ENCODE peak calls at places on chromosomes 3 and 15, in nine cellular contexts. One of them, this sample, is unnamed.

GRCh38 chr3:13346481-13347389 is 73.4 kb downstream of the NUP210 start:
- DNase-seq in stomach: peak
- DNase-seq in iPS-NIHi11: peak
- DNase-seq in stimulated activated effector memory CD8-positive, alpha-beta T cell treated with anti-CD3 and anti-CD28 coated beads, Interleukin-12 subunit alpha, Interleukin-12 subunit beta, amount 100 ng/mL, for 72 hours: peak
- DNase-seq in epithelial cell of prostate: no peak
- DNase-seq in C1 segment of cervical spinal cord: no peak
- DNase-seq in Calu3: no peak
- DNase-seq in activated CD8-positive, alpha-beta T cell treated with anti-CD3 and anti-CD28 coated beads, Interleukin-2, amount 10 ng/mL, durations not matched to agents 7 days and 5 days: peak
- DNase-seq in activated CD8-positive, alpha-beta memory T cell treated with anti-CD3 and anti-CD28 coated beads for 4 hours: peak
- DNase-seq in this sample: peak

GRCh38 chr15:35450492-35450891 is 95.5 kb downstream of the DPH6 start:
- DNase-seq in stomach: no peak
- DNase-seq in iPS-NIHi11: no peak
- DNase-seq in stimulated activated effector memory CD8-positive, alpha-beta T cell treated with anti-CD3 and anti-CD28 coated beads, Interleukin-12 subunit alpha, Interleukin-12 subunit beta, amount 100 ng/mL, for 72 hours: no peak
- DNase-seq in epithelial cell of prostate: peak
- DNase-seq in C1 segment of cervical spinal cord: no peak
- DNase-seq in Calu3: no peak
- DNase-seq in activated CD8-positive, alpha-beta T cell treated with anti-CD3 and anti-CD28 coated beads, Interleukin-2, amount 10 ng/mL, durations not matched to agents 7 days and 5 days: no peak
- DNase-seq in activated CD8-positive, alpha-beta memory T cell treated with anti-CD3 and anti-CD28 coated beads for 4 hours: no peak
- DNase-seq in this sample: no peak

GRCh38 chr3:17642474-17642873 is 100.0 kb downstream of the TBC1D5 start:
- DNase-seq in stomach: no peak
- DNase-seq in iPS-NIHi11: no peak
- DNase-seq in stimulated activated effector memory CD8-positive, alpha-beta T cell treated with anti-CD3 and anti-CD28 coated beads, Interleukin-12 subunit alpha, Interleukin-12 subunit beta, amount 100 ng/mL, for 72 hours: no peak
- DNase-seq in epithelial cell of prostate: no peak
- DNase-seq in C1 segment of cervical spinal cord: no peak
- DNase-seq in Calu3: no peak
- DNase-seq in activated CD8-positive, alpha-beta T cell treated with anti-CD3 and anti-CD28 coated beads, Interleukin-2, amount 10 ng/mL, durations not matched to agents 7 days and 5 days: no peak
- DNase-seq in activated CD8-positive, alpha-beta memory T cell treated with anti-CD3 and anti-CD28 coated beads for 4 hours: no peak
- DNase-seq in this sample: no peak

GRCh38 chr3:184685646-184686045 is 26.2 kb downstream of the MAGEF1 start:
- DNase-seq in stomach: no peak
- DNase-seq in iPS-NIHi11: peak
- DNase-seq in stimulated activated effector memory CD8-positive, alpha-beta T cell treated with anti-CD3 and anti-CD28 coated beads, Interleukin-12 subunit alpha, Interleukin-12 subunit beta, amount 100 ng/mL, for 72 hours: no peak
- DNase-seq in epithelial cell of prostate: no peak
- DNase-seq in C1 segment of cervical spinal cord: no peak
- DNase-seq in Calu3: no peak
- DNase-seq in activated CD8-positive, alpha-beta T cell treated with anti-CD3 and anti-CD28 coated beads, Interleukin-2, amount 10 ng/mL, durations not matched to agents 7 days and 5 days: no peak
- DNase-seq in activated CD8-positive, alpha-beta memory T cell treated with anti-CD3 and anti-CD28 coated beads for 4 hours: no peak
- DNase-seq in this sample: no peak

GRCh38 chr3:21310176-21310575 is 440.8 kb downstream of the ZNF385D start:
- DNase-seq in stomach: no peak
- DNase-seq in iPS-NIHi11: no peak
- DNase-seq in stimulated activated effector memory CD8-positive, alpha-beta T cell treated with anti-CD3 and anti-CD28 coated beads, Interleukin-12 subunit alpha, Interleukin-12 subunit beta, amount 100 ng/mL, for 72 hours: no peak
- DNase-seq in epithelial cell of prostate: no peak
- DNase-seq in C1 segment of cervical spinal cord: no peak
- DNase-seq in Calu3: no peak
- DNase-seq in activated CD8-positive, alpha-beta T cell treated with anti-CD3 and anti-CD28 coated beads, Interleukin-2, amount 10 ng/mL, durations not matched to agents 7 days and 5 days: no peak
- DNase-seq in activated CD8-positive, alpha-beta memory T cell treated with anti-CD3 and anti-CD28 coated beads for 4 hours: no peak
- DNase-seq in this sample: no peak

GRCh38 chr3:25432191-25432720 is 4.2 kb downstream of the RARB start:
- DNase-seq in stomach: no peak
- DNase-seq in iPS-NIHi11: no peak
- DNase-seq in stimulated activated effector memory CD8-positive, alpha-beta T cell treated with anti-CD3 and anti-CD28 coated beads, Interleukin-12 subunit alpha, Interleukin-12 subunit beta, amount 100 ng/mL, for 72 hours: no peak
- DNase-seq in epithelial cell of prostate: no peak
- DNase-seq in C1 segment of cervical spinal cord: no peak
- DNase-seq in Calu3: no peak
- DNase-seq in activated CD8-positive, alpha-beta T cell treated with anti-CD3 and anti-CD28 coated beads, Interleukin-2, amount 10 ng/mL, durations not matched to agents 7 days and 5 days: no peak
- DNase-seq in activated CD8-positive, alpha-beta memory T cell treated with anti-CD3 and anti-CD28 coated beads for 4 hours: no peak
- DNase-seq in this sample: no peak

GRCh38 chr3:53775018-53775417 is 71.2 kb downstream of the CHDH start:
- DNase-seq in stomach: no peak
- DNase-seq in iPS-NIHi11: no peak
- DNase-seq in stimulated activated effector memory CD8-positive, alpha-beta T cell treated with anti-CD3 and anti-CD28 coated beads, Interleukin-12 subunit alpha, Interleukin-12 subunit beta, amount 100 ng/mL, for 72 hours: no peak
- DNase-seq in epithelial cell of prostate: no peak
- DNase-seq in C1 segment of cervical spinal cord: no peak
- DNase-seq in Calu3: no peak
- DNase-seq in activated CD8-positive, alpha-beta T cell treated with anti-CD3 and anti-CD28 coated beads, Interleukin-2, amount 10 ng/mL, durations not matched to agents 7 days and 5 days: no peak
- DNase-seq in activated CD8-positive, alpha-beta memory T cell treated with anti-CD3 and anti-CD28 coated beads for 4 hours: no peak
- DNase-seq in this sample: no peak

GRCh38 chr15:69279636-69280035 is 19.1 kb upstream of the PAQR5 start:
- DNase-seq in stomach: no peak
- DNase-seq in iPS-NIHi11: no peak
- DNase-seq in stimulated activated effector memory CD8-positive, alpha-beta T cell treated with anti-CD3 and anti-CD28 coated beads, Interleukin-12 subunit alpha, Interleukin-12 subunit beta, amount 100 ng/mL, for 72 hours: no peak
- DNase-seq in epithelial cell of prostate: no peak
- DNase-seq in C1 segment of cervical spinal cord: no peak
- DNase-seq in Calu3: no peak
- DNase-seq in activated CD8-positive, alpha-beta T cell treated with anti-CD3 and anti-CD28 coated beads, Interleukin-2, amount 10 ng/mL, durations not matched to agents 7 days and 5 days: no peak
- DNase-seq in activated CD8-positive, alpha-beta memory T cell treated with anti-CD3 and anti-CD28 coated beads for 4 hours: no peak
- DNase-seq in this sample: no peak

GRCh38 chr15:59138243-59138642 is 33.3 kb downstream of the CCNB2 start:
- DNase-seq in stomach: peak
- DNase-seq in iPS-NIHi11: peak
- DNase-seq in stimulated activated effector memory CD8-positive, alpha-beta T cell treated with anti-CD3 and anti-CD28 coated beads, Interleukin-12 subunit alpha, Interleukin-12 subunit beta, amount 100 ng/mL, for 72 hours: peak
- DNase-seq in epithelial cell of prostate: no peak
- DNase-seq in C1 segment of cervical spinal cord: no peak
- DNase-seq in Calu3: peak
- DNase-seq in activated CD8-positive, alpha-beta T cell treated with anti-CD3 and anti-CD28 coated beads, Interleukin-2, amount 10 ng/mL, durations not matched to agents 7 days and 5 days: peak
- DNase-seq in activated CD8-positive, alpha-beta memory T cell treated with anti-CD3 and anti-CD28 coated beads for 4 hours: peak
- DNase-seq in this sample: peak

GRCh38 chr15:20358781-20359414 is 182.7 kb downstream of the GOLGA6L6 start:
- DNase-seq in stomach: no peak
- DNase-seq in iPS-NIHi11: no peak
- DNase-seq in stimulated activated effector memory CD8-positive, alpha-beta T cell treated with anti-CD3 and anti-CD28 coated beads, Interleukin-12 subunit alpha, Interleukin-12 subunit beta, amount 100 ng/mL, for 72 hours: no peak
- DNase-seq in epithelial cell of prostate: no peak
- DNase-seq in C1 segment of cervical spinal cord: no peak
- DNase-seq in Calu3: no peak
- DNase-seq in activated CD8-positive, alpha-beta T cell treated with anti-CD3 and anti-CD28 coated beads, Interleukin-2, amount 10 ng/mL, durations not matched to agents 7 days and 5 days: no peak
- DNase-seq in activated CD8-positive, alpha-beta memory T cell treated with anti-CD3 and anti-CD28 coated beads for 4 hours: no peak
- DNase-seq in this sample: no peak

GRCh38 chr15:66498501-66499386 is 1.2 kb upstream of the SNAPC5 start:
- DNase-seq in stomach: no peak
- DNase-seq in iPS-NIHi11: no peak
- DNase-seq in stimulated activated effector memory CD8-positive, alpha-beta T cell treated with anti-CD3 and anti-CD28 coated beads, Interleukin-12 subunit alpha, Interleukin-12 subunit beta, amount 100 ng/mL, for 72 hours: no peak
- DNase-seq in epithelial cell of prostate: no peak
- DNase-seq in C1 segment of cervical spinal cord: no peak
- DNase-seq in Calu3: no peak
- DNase-seq in activated CD8-positive, alpha-beta T cell treated with anti-CD3 and anti-CD28 coated beads, Interleukin-2, amount 10 ng/mL, durations not matched to agents 7 days and 5 days: peak
- DNase-seq in activated CD8-positive, alpha-beta memory T cell treated with anti-CD3 and anti-CD28 coated beads for 4 hours: no peak
- DNase-seq in this sample: no peak

GRCh38 chr15:53644681-53645080 is 114.8 kb downstream of the WDR72 start:
- DNase-seq in stomach: no peak
- DNase-seq in iPS-NIHi11: peak
- DNase-seq in stimulated activated effector memory CD8-positive, alpha-beta T cell treated with anti-CD3 and anti-CD28 coated beads, Interleukin-12 subunit alpha, Interleukin-12 subunit beta, amount 100 ng/mL, for 72 hours: no peak
- DNase-seq in epithelial cell of prostate: no peak
- DNase-seq in C1 segment of cervical spinal cord: no peak
- DNase-seq in Calu3: no peak
- DNase-seq in activated CD8-positive, alpha-beta T cell treated with anti-CD3 and anti-CD28 coated beads, Interleukin-2, amount 10 ng/mL, durations not matched to agents 7 days and 5 days: no peak
- DNase-seq in activated CD8-positive, alpha-beta memory T cell treated with anti-CD3 and anti-CD28 coated beads for 4 hours: no peak
- DNase-seq in this sample: no peak

GRCh38 chr3:196215493-196215892 is 841 bp upstream of the SLC51A start:
- DNase-seq in stomach: no peak
- DNase-seq in iPS-NIHi11: no peak
- DNase-seq in stimulated activated effector memory CD8-positive, alpha-beta T cell treated with anti-CD3 and anti-CD28 coated beads, Interleukin-12 subunit alpha, Interleukin-12 subunit beta, amount 100 ng/mL, for 72 hours: no peak
- DNase-seq in epithelial cell of prostate: no peak
- DNase-seq in C1 segment of cervical spinal cord: no peak
- DNase-seq in Calu3: no peak
- DNase-seq in activated CD8-positive, alpha-beta T cell treated with anti-CD3 and anti-CD28 coated beads, Interleukin-2, amount 10 ng/mL, durations not matched to agents 7 days and 5 days: no peak
- DNase-seq in activated CD8-positive, alpha-beta memory T cell treated with anti-CD3 and anti-CD28 coated beads for 4 hours: no peak
- DNase-seq in this sample: no peak

GRCh38 chr15:66378814-66379430 is 7.8 kb upstream of the MAP2K1 start:
- DNase-seq in stomach: no peak
- DNase-seq in iPS-NIHi11: no peak
- DNase-seq in stimulated activated effector memory CD8-positive, alpha-beta T cell treated with anti-CD3 and anti-CD28 coated beads, Interleukin-12 subunit alpha, Interleukin-12 subunit beta, amount 100 ng/mL, for 72 hours: no peak
- DNase-seq in epithelial cell of prostate: no peak
- DNase-seq in C1 segment of cervical spinal cord: no peak
- DNase-seq in Calu3: no peak
- DNase-seq in activated CD8-positive, alpha-beta T cell treated with anti-CD3 and anti-CD28 coated beads, Interleukin-2, amount 10 ng/mL, durations not matched to agents 7 days and 5 days: no peak
- DNase-seq in activated CD8-positive, alpha-beta memory T cell treated with anti-CD3 and anti-CD28 coated beads for 4 hours: no peak
- DNase-seq in this sample: no peak

GRCh38 chr15:36579792-36580431 is 486 bp downstream of the CDIN1 start:
- DNase-seq in stomach: peak
- DNase-seq in iPS-NIHi11: no peak
- DNase-seq in stimulated activated effector memory CD8-positive, alpha-beta T cell treated with anti-CD3 and anti-CD28 coated beads, Interleukin-12 subunit alpha, Interleukin-12 subunit beta, amount 100 ng/mL, for 72 hours: no peak
- DNase-seq in epithelial cell of prostate: no peak
- DNase-seq in C1 segment of cervical spinal cord: no peak
- DNase-seq in Calu3: no peak
- DNase-seq in activated CD8-positive, alpha-beta T cell treated with anti-CD3 and anti-CD28 coated beads, Interleukin-2, amount 10 ng/mL, durations not matched to agents 7 days and 5 days: peak
- DNase-seq in activated CD8-positive, alpha-beta memory T cell treated with anti-CD3 and anti-CD28 coated beads for 4 hours: no peak
- DNase-seq in this sample: no peak

GRCh38 chr15:65004993-65005392 is 15.3 kb upstream of the SPG21 start:
- DNase-seq in stomach: no peak
- DNase-seq in iPS-NIHi11: no peak
- DNase-seq in stimulated activated effector memory CD8-positive, alpha-beta T cell treated with anti-CD3 and anti-CD28 coated beads, Interleukin-12 subunit alpha, Interleukin-12 subunit beta, amount 100 ng/mL, for 72 hours: no peak
- DNase-seq in epithelial cell of prostate: no peak
- DNase-seq in C1 segment of cervical spinal cord: no peak
- DNase-seq in Calu3: no peak
- DNase-seq in activated CD8-positive, alpha-beta T cell treated with anti-CD3 and anti-CD28 coated beads, Interleukin-2, amount 10 ng/mL, durations not matched to agents 7 days and 5 days: no peak
- DNase-seq in activated CD8-positive, alpha-beta memory T cell treated with anti-CD3 and anti-CD28 coated beads for 4 hours: no peak
- DNase-seq in this sample: no peak

GRCh38 chr15:31803388-31803884 is 226.9 kb upstream of the CHRNA7 start:
- DNase-seq in stomach: no peak
- DNase-seq in iPS-NIHi11: no peak
- DNase-seq in stimulated activated effector memory CD8-positive, alpha-beta T cell treated with anti-CD3 and anti-CD28 coated beads, Interleukin-12 subunit alpha, Interleukin-12 subunit beta, amount 100 ng/mL, for 72 hours: no peak
- DNase-seq in epithelial cell of prostate: no peak
- DNase-seq in C1 segment of cervical spinal cord: no peak
- DNase-seq in Calu3: no peak
- DNase-seq in activated CD8-positive, alpha-beta T cell treated with anti-CD3 and anti-CD28 coated beads, Interleukin-2, amount 10 ng/mL, durations not matched to agents 7 days and 5 days: no peak
- DNase-seq in activated CD8-positive, alpha-beta memory T cell treated with anti-CD3 and anti-CD28 coated beads for 4 hours: no peak
- DNase-seq in this sample: no peak

GRCh38 chr15:31278056-31278445 is 48.6 kb upstream of the KLF13 start:
- DNase-seq in stomach: peak
- DNase-seq in iPS-NIHi11: no peak
- DNase-seq in stimulated activated effector memory CD8-positive, alpha-beta T cell treated with anti-CD3 and anti-CD28 coated beads, Interleukin-12 subunit alpha, Interleukin-12 subunit beta, amount 100 ng/mL, for 72 hours: peak
- DNase-seq in epithelial cell of prostate: no peak
- DNase-seq in C1 segment of cervical spinal cord: no peak
- DNase-seq in Calu3: no peak
- DNase-seq in activated CD8-positive, alpha-beta T cell treated with anti-CD3 and anti-CD28 coated beads, Interleukin-2, amount 10 ng/mL, durations not matched to agents 7 days and 5 days: peak
- DNase-seq in activated CD8-positive, alpha-beta memory T cell treated with anti-CD3 and anti-CD28 coated beads for 4 hours: no peak
- DNase-seq in this sample: peak

GRCh38 chr15:55319537-55320325 is 709 bp downstream of the PIGB start:
- DNase-seq in stomach: peak
- DNase-seq in iPS-NIHi11: no peak
- DNase-seq in stimulated activated effector memory CD8-positive, alpha-beta T cell treated with anti-CD3 and anti-CD28 coated beads, Interleukin-12 subunit alpha, Interleukin-12 subunit beta, amount 100 ng/mL, for 72 hours: no peak
- DNase-seq in epithelial cell of prostate: no peak
- DNase-seq in C1 segment of cervical spinal cord: no peak
- DNase-seq in Calu3: no peak
- DNase-seq in activated CD8-positive, alpha-beta T cell treated with anti-CD3 and anti-CD28 coated beads, Interleukin-2, amount 10 ng/mL, durations not matched to agents 7 days and 5 days: peak
- DNase-seq in activated CD8-positive, alpha-beta memory T cell treated with anti-CD3 and anti-CD28 coated beads for 4 hours: no peak
- DNase-seq in this sample: no peak

GRCh38 chr15:99017322-99017701 is 9.7 kb upstream of the PGPEP1L start:
- DNase-seq in stomach: no peak
- DNase-seq in iPS-NIHi11: no peak
- DNase-seq in stimulated activated effector memory CD8-positive, alpha-beta T cell treated with anti-CD3 and anti-CD28 coated beads, Interleukin-12 subunit alpha, Interleukin-12 subunit beta, amount 100 ng/mL, for 72 hours: no peak
- DNase-seq in epithelial cell of prostate: no peak
- DNase-seq in C1 segment of cervical spinal cord: no peak
- DNase-seq in Calu3: no peak
- DNase-seq in activated CD8-positive, alpha-beta T cell treated with anti-CD3 and anti-CD28 coated beads, Interleukin-2, amount 10 ng/mL, durations not matched to agents 7 days and 5 days: no peak
- DNase-seq in activated CD8-positive, alpha-beta memory T cell treated with anti-CD3 and anti-CD28 coated beads for 4 hours: no peak
- DNase-seq in this sample: no peak

GRCh38 chr15:50506121-50506520 is 40.3 kb downstream of the USP50 start:
- DNase-seq in stomach: no peak
- DNase-seq in iPS-NIHi11: peak
- DNase-seq in stimulated activated effector memory CD8-positive, alpha-beta T cell treated with anti-CD3 and anti-CD28 coated beads, Interleukin-12 subunit alpha, Interleukin-12 subunit beta, amount 100 ng/mL, for 72 hours: no peak
- DNase-seq in epithelial cell of prostate: no peak
- DNase-seq in C1 segment of cervical spinal cord: no peak
- DNase-seq in Calu3: no peak
- DNase-seq in activated CD8-positive, alpha-beta T cell treated with anti-CD3 and anti-CD28 coated beads, Interleukin-2, amount 10 ng/mL, durations not matched to agents 7 days and 5 days: no peak
- DNase-seq in activated CD8-positive, alpha-beta memory T cell treated with anti-CD3 and anti-CD28 coated beads for 4 hours: no peak
- DNase-seq in this sample: peak

GRCh38 chr15:94079459-94079858 is 151.9 kb upstream of the MCTP2 start:
- DNase-seq in stomach: no peak
- DNase-seq in iPS-NIHi11: no peak
- DNase-seq in stimulated activated effector memory CD8-positive, alpha-beta T cell treated with anti-CD3 and anti-CD28 coated beads, Interleukin-12 subunit alpha, Interleukin-12 subunit beta, amount 100 ng/mL, for 72 hours: no peak
- DNase-seq in epithelial cell of prostate: no peak
- DNase-seq in C1 segment of cervical spinal cord: no peak
- DNase-seq in Calu3: no peak
- DNase-seq in activated CD8-positive, alpha-beta T cell treated with anti-CD3 and anti-CD28 coated beads, Interleukin-2, amount 10 ng/mL, durations not matched to agents 7 days and 5 days: no peak
- DNase-seq in activated CD8-positive, alpha-beta memory T cell treated with anti-CD3 and anti-CD28 coated beads for 4 hours: no peak
- DNase-seq in this sample: no peak

GRCh38 chr3:45179163-45179562 is 33.0 kb upstream of the CDCP1 start:
- DNase-seq in stomach: no peak
- DNase-seq in iPS-NIHi11: no peak
- DNase-seq in stimulated activated effector memory CD8-positive, alpha-beta T cell treated with anti-CD3 and anti-CD28 coated beads, Interleukin-12 subunit alpha, Interleukin-12 subunit beta, amount 100 ng/mL, for 72 hours: no peak
- DNase-seq in epithelial cell of prostate: no peak
- DNase-seq in C1 segment of cervical spinal cord: no peak
- DNase-seq in Calu3: no peak
- DNase-seq in activated CD8-positive, alpha-beta T cell treated with anti-CD3 and anti-CD28 coated beads, Interleukin-2, amount 10 ng/mL, durations not matched to agents 7 days and 5 days: no peak
- DNase-seq in activated CD8-positive, alpha-beta memory T cell treated with anti-CD3 and anti-CD28 coated beads for 4 hours: no peak
- DNase-seq in this sample: no peak

GRCh38 chr15:27070816-27071215 is 99.8 kb downstream of the GABRG3 start:
- DNase-seq in stomach: no peak
- DNase-seq in iPS-NIHi11: no peak
- DNase-seq in stimulated activated effector memory CD8-positive, alpha-beta T cell treated with anti-CD3 and anti-CD28 coated beads, Interleukin-12 subunit alpha, Interleukin-12 subunit beta, amount 100 ng/mL, for 72 hours: no peak
- DNase-seq in epithelial cell of prostate: no peak
- DNase-seq in C1 segment of cervical spinal cord: no peak
- DNase-seq in Calu3: no peak
- DNase-seq in activated CD8-positive, alpha-beta T cell treated with anti-CD3 and anti-CD28 coated beads, Interleukin-2, amount 10 ng/mL, durations not matched to agents 7 days and 5 days: no peak
- DNase-seq in activated CD8-positive, alpha-beta memory T cell treated with anti-CD3 and anti-CD28 coated beads for 4 hours: no peak
- DNase-seq in this sample: no peak

GRCh38 chr15:66886686-66887273 is 178.6 kb upstream of the SMAD3 start:
- DNase-seq in stomach: no peak
- DNase-seq in iPS-NIHi11: no peak
- DNase-seq in stimulated activated effector memory CD8-positive, alpha-beta T cell treated with anti-CD3 and anti-CD28 coated beads, Interleukin-12 subunit alpha, Interleukin-12 subunit beta, amount 100 ng/mL, for 72 hours: no peak
- DNase-seq in epithelial cell of prostate: no peak
- DNase-seq in C1 segment of cervical spinal cord: no peak
- DNase-seq in Calu3: no peak
- DNase-seq in activated CD8-positive, alpha-beta T cell treated with anti-CD3 and anti-CD28 coated beads, Interleukin-2, amount 10 ng/mL, durations not matched to agents 7 days and 5 days: no peak
- DNase-seq in activated CD8-positive, alpha-beta memory T cell treated with anti-CD3 and anti-CD28 coated beads for 4 hours: no peak
- DNase-seq in this sample: no peak

GRCh38 chr15:27545494-27546255 is 553.4 kb downstream of the OCA2 start:
- DNase-seq in stomach: no peak
- DNase-seq in iPS-NIHi11: no peak
- DNase-seq in stimulated activated effector memory CD8-positive, alpha-beta T cell treated with anti-CD3 and anti-CD28 coated beads, Interleukin-12 subunit alpha, Interleukin-12 subunit beta, amount 100 ng/mL, for 72 hours: no peak
- DNase-seq in epithelial cell of prostate: no peak
- DNase-seq in C1 segment of cervical spinal cord: no peak
- DNase-seq in Calu3: no peak
- DNase-seq in activated CD8-positive, alpha-beta T cell treated with anti-CD3 and anti-CD28 coated beads, Interleukin-2, amount 10 ng/mL, durations not matched to agents 7 days and 5 days: no peak
- DNase-seq in activated CD8-positive, alpha-beta memory T cell treated with anti-CD3 and anti-CD28 coated beads for 4 hours: no peak
- DNase-seq in this sample: no peak

GRCh38 chr15:29316422-29316821 is 46.8 kb upstream of the NSMCE3 start:
- DNase-seq in stomach: no peak
- DNase-seq in iPS-NIHi11: no peak
- DNase-seq in stimulated activated effector memory CD8-positive, alpha-beta T cell treated with anti-CD3 and anti-CD28 coated beads, Interleukin-12 subunit alpha, Interleukin-12 subunit beta, amount 100 ng/mL, for 72 hours: no peak
- DNase-seq in epithelial cell of prostate: no peak
- DNase-seq in C1 segment of cervical spinal cord: no peak
- DNase-seq in Calu3: no peak
- DNase-seq in activated CD8-positive, alpha-beta T cell treated with anti-CD3 and anti-CD28 coated beads, Interleukin-2, amount 10 ng/mL, durations not matched to agents 7 days and 5 days: no peak
- DNase-seq in activated CD8-positive, alpha-beta memory T cell treated with anti-CD3 and anti-CD28 coated beads for 4 hours: no peak
- DNase-seq in this sample: no peak

GRCh38 chr3:10946526-10946925 is 46.0 kb upstream of the SLC6A1 start:
- DNase-seq in stomach: no peak
- DNase-seq in iPS-NIHi11: no peak
- DNase-seq in stimulated activated effector memory CD8-positive, alpha-beta T cell treated with anti-CD3 and anti-CD28 coated beads, Interleukin-12 subunit alpha, Interleukin-12 subunit beta, amount 100 ng/mL, for 72 hours: no peak
- DNase-seq in epithelial cell of prostate: no peak
- DNase-seq in C1 segment of cervical spinal cord: no peak
- DNase-seq in Calu3: no peak
- DNase-seq in activated CD8-positive, alpha-beta T cell treated with anti-CD3 and anti-CD28 coated beads, Interleukin-2, amount 10 ng/mL, durations not matched to agents 7 days and 5 days: no peak
- DNase-seq in activated CD8-positive, alpha-beta memory T cell treated with anti-CD3 and anti-CD28 coated beads for 4 hours: no peak
- DNase-seq in this sample: no peak

GRCh38 chr3:4751057-4752051 is 227.9 kb upstream of the BHLHE40 start:
- DNase-seq in stomach: no peak
- DNase-seq in iPS-NIHi11: no peak
- DNase-seq in stimulated activated effector memory CD8-positive, alpha-beta T cell treated with anti-CD3 and anti-CD28 coated beads, Interleukin-12 subunit alpha, Interleukin-12 subunit beta, amount 100 ng/mL, for 72 hours: no peak
- DNase-seq in epithelial cell of prostate: peak
- DNase-seq in C1 segment of cervical spinal cord: no peak
- DNase-seq in Calu3: peak
- DNase-seq in activated CD8-positive, alpha-beta T cell treated with anti-CD3 and anti-CD28 coated beads, Interleukin-2, amount 10 ng/mL, durations not matched to agents 7 days and 5 days: no peak
- DNase-seq in activated CD8-positive, alpha-beta memory T cell treated with anti-CD3 and anti-CD28 coated beads for 4 hours: no peak
- DNase-seq in this sample: no peak

GRCh38 chr3:108623504-108623903 is 34.0 kb downstream of the DZIP3 start:
- DNase-seq in stomach: no peak
- DNase-seq in iPS-NIHi11: no peak
- DNase-seq in stimulated activated effector memory CD8-positive, alpha-beta T cell treated with anti-CD3 and anti-CD28 coated beads, Interleukin-12 subunit alpha, Interleukin-12 subunit beta, amount 100 ng/mL, for 72 hours: no peak
- DNase-seq in epithelial cell of prostate: no peak
- DNase-seq in C1 segment of cervical spinal cord: no peak
- DNase-seq in Calu3: no peak
- DNase-seq in activated CD8-positive, alpha-beta T cell treated with anti-CD3 and anti-CD28 coated beads, Interleukin-2, amount 10 ng/mL, durations not matched to agents 7 days and 5 days: no peak
- DNase-seq in activated CD8-positive, alpha-beta memory T cell treated with anti-CD3 and anti-CD28 coated beads for 4 hours: no peak
- DNase-seq in this sample: no peak